ENCODE peak calls at places on chromosomes 2 and 18, in four cellular contexts. H is AG04449; E is AG09309; C is activated CD4-positive, alpha-beta memory T cell treated with anti-CD3 and anti-CD28 coated beads, Interleukin-2, amount 10 ng/mL, durations not matched to agents 7 days and 5 days. V is an unnamed sample.

GRCh38 chr2:20452551-20452950 is 5.7 kb downstream of the RHOB start:
- DNase-seq in C (peak; percentile 11), H (no peak), E (no peak), V (no peak)

GRCh38 chr2:163455815-163456214 is 280.0 kb downstream of the FIGN start:
- DNase-seq in H (no peak), C (no peak), E (no peak), V (no peak)

GRCh38 chr18:37422116-37422515 is 143.5 kb downstream of the CELF4 start:
- DNase-seq in H (no peak), C (no peak), E (no peak), V (no peak)

GRCh38 chr2:108855194-108855593 is 68.6 kb downstream of the CCDC138 start:
- DNase-seq in C (no peak), H (no peak), E (no peak), V (no peak)

GRCh38 chr2:112795720-112796119 is 11.4 kb upstream of the IL1A start:
- DNase-seq in H (no peak), E (no peak), C (no peak), V (no peak)

GRCh38 chr2:195367713-195368529 is 289.1 kb upstream of the SLC39A10 start:
- DNase-seq in E (no peak), C (no peak), H (no peak), V (no peak)

GRCh38 chr18:40583671-40584070 is 1371.4 kb upstream of the PIK3C3 start:
- DNase-seq in E (no peak), C (no peak), H (no peak), V (no peak)

GRCh38 chr18:44969214-44969842 is 288.6 kb downstream of the SETBP1 start:
- DNase-seq in E (no peak), H (no peak), C (no peak), V (no peak)

GRCh38 chr2:238688197-238689153 is 159.4 kb upstream of the TWIST2 start:
- DNase-seq in H (no peak), E (peak; percentile 62), C (no peak), V (no peak)

GRCh38 chr18:49481317-49481716 is 5.7 kb downstream of the C18orf32 start:
- DNase-seq in C (no peak), H (no peak), E (no peak), V (no peak)

GRCh38 chr2:62568983-62569837 is 63.2 kb upstream of the TMEM17 start:
- DNase-seq in H (no peak), E (no peak), C (no peak), V (no peak)

GRCh38 chr2:71008342-71008741 is 13.7 kb upstream of the TEX261 start:
- DNase-seq in C (no peak), E (no peak), H (no peak), V (no peak)

GRCh38 chr2:199462167-199462976 is 4.6 kb upstream of the SATB2 start:
- DNase-seq in H (no peak), E (no peak), C (no peak), V (no peak)

GRCh38 chr2:51920509-51920908 is 888.6 kb upstream of the NRXN1 start:
- DNase-seq in H (no peak), C (no peak), E (no peak), V (no peak)

GRCh38 chr2:72367530-72368225 is 220.0 kb upstream of the CYP26B1 start:
- DNase-seq in C (no peak), E (peak; percentile 94), H (peak; percentile 89), V (peak; percentile 80)

GRCh38 chr18:59022167-59022945 is 117.3 kb upstream of the SEC11C start:
- DNase-seq in H (no peak), E (no peak), C (no peak), V (no peak)

GRCh38 chr2:7077660-7078278 is 160.6 kb downstream of the RNF144A start:
- DNase-seq in C (no peak), E (no peak), H (no peak), V (no peak)

GRCh38 chr18:43869451-43870008 is 592.2 kb upstream of the SYT4 start:
- DNase-seq in E (no peak), C (no peak), H (peak; percentile 38), V (no peak)

GRCh38 chr18:46407471-46408166 is 249.4 kb downstream of the LOXHD1 start:
- DNase-seq in C (no peak), H (peak; percentile 19), E (peak; percentile 17), V (no peak)

GRCh38 chr2:104406273-104406726 is 447.6 kb upstream of the POU3F3 start:
- DNase-seq in E (no peak), C (no peak), H (no peak), V (no peak)

GRCh38 chr2:235746257-235746934 is 252.6 kb downstream of the AGAP1 start:
- DNase-seq in C (peak; percentile 54), H (peak; percentile 63), E (peak; percentile 62), V (peak; percentile 1)

GRCh38 chr2:181953773-181954537 is 31.7 kb upstream of the PPP1R1C start:
- DNase-seq in C (peak; percentile 68), E (peak; percentile 16), H (no peak), V (peak; percentile 56)

GRCh38 chr18:657311-657997 is at the start of gene TYMS:
- DNase-seq in C (peak; percentile 63), H (no peak), E (no peak), V (peak; percentile 41)

GRCh38 chr2:237075749-237076599 is 9.7 kb upstream of the COPS8 start:
- DNase-seq in E (no peak), C (no peak), H (no peak), V (no peak)

GRCh38 chr2:226794751-226795171 is 4.9 kb downstream of the IRS1 start:
- DNase-seq in H (no peak), E (no peak), C (no peak), V (peak; percentile 52)

GRCh38 chr2:126913329-126913728 is 14.6 kb downstream of the TEX51 start:
- DNase-seq in C (no peak), H (no peak), E (no peak), V (no peak)

GRCh38 chr2:46041434-46041833 is 255.8 kb upstream of the EPAS1 start:
- DNase-seq in C (no peak), E (no peak), H (no peak), V (no peak)

GRCh38 chr2:128271891-128272585 is 46.6 kb downstream of the HS6ST1 start:
- DNase-seq in C (no peak), H (no peak), E (no peak), V (no peak)

GRCh38 chr2:44351088-44351487 is 10.2 kb downstream of the PREPL start:
- DNase-seq in E (no peak), C (no peak), H (peak; percentile 52), V (peak; percentile 88)

GRCh38 chr2:133777607-133778006 is 209.3 kb upstream of the NCKAP5 start:
- DNase-seq in C (no peak), E (no peak), H (no peak), V (no peak)

GRCh38 chr18:74819433-74820059 is 221.9 kb downstream of the ZNF407 start:
- DNase-seq in E (no peak), C (no peak), H (no peak), V (no peak)

GRCh38 chr18:23468753-23469459 is 15.8 kb downstream of the RIOK3 start:
- DNase-seq in E (no peak), C (no peak), H (no peak), V (no peak)

GRCh38 chr2:133198678-133199077 is 369.6 kb downstream of the NCKAP5 start:
- DNase-seq in C (no peak), E (no peak), H (no peak), V (no peak)

GRCh38 chr2:66553370-66553769 is 118.4 kb downstream of the MEIS1 start:
- DNase-seq in E (no peak), C (no peak), H (no peak), V (no peak)

GRCh38 chr18:50350699-50351098 is 24.1 kb upstream of the SKA1 start:
- DNase-seq in H (no peak), E (no peak), C (no peak), V (no peak)

GRCh38 chr2:80515961-80516360 is 211.4 kb upstream of the LRRTM1 start:
- DNase-seq in H (no peak), C (no peak), E (no peak), V (no peak)

GRCh38 chr2:28610583-28611201 is 114.8 kb downstream of the PLB1 start:
- DNase-seq in H (no peak), C (peak; percentile 68), E (peak; percentile 40), V (peak; percentile 69)

GRCh38 chr2:40256649-40257048 is 195.2 kb downstream of the SLC8A1 start:
- DNase-seq in E (no peak), C (no peak), H (no peak), V (no peak)